ENCODE peak calls at places on chromosomes 12 and 14, in seven cellular contexts. L is IMR-90, G is H9, W is neuronal stem cell, S is mesenchymal stem cell, F is trophoblast cell, V is H1. D is an unnamed sample.

GRCh38 chr12:24838531-24838950 is 110.4 kb downstream of the BCAT1 start:
- DNase-seq in G (no peak), W (no peak), S (peak), L (peak), F (peak), V (no peak), D (no peak)

GRCh38 chr12:21336656-21337055 is 1.9 kb upstream of the SLCO1A2 start:
- DNase-seq in W (no peak), V (no peak), F (no peak), G (no peak), S (no peak), L (no peak), D (no peak)

GRCh38 chr12:95972832-95973465 is 23.2 kb downstream of the HAL start:
- DNase-seq in G (no peak), W (no peak), L (no peak), V (no peak), S (no peak), F (no peak), D (no peak)

GRCh38 chr14:100972134-100972905 is 68.8 kb upstream of the RTL1 start:
- DNase-seq in W (no peak), L (no peak), S (no peak), V (no peak), F (no peak), G (no peak), D (no peak)

GRCh38 chr12:5184159-5184558 is 140.5 kb downstream of the KCNA5 start:
- DNase-seq in F (no peak), W (no peak), G (no peak), V (no peak), S (no peak), L (peak), D (peak)

GRCh38 chr14:34322940-34323418 is 139.1 kb downstream of the SPTSSA start:
- DNase-seq in L (peak), F (peak), G (peak), V (no peak), W (peak), S (peak), D (peak)

GRCh38 chr12:65889144-65889880 is 65.0 kb downstream of the HMGA2 start:
- DNase-seq in L (no peak), S (no peak), G (no peak), V (no peak), W (no peak), F (peak), D (no peak)

GRCh38 chr14:22752422-22752821 is 14.1 kb upstream of the OXA1L start:
- DNase-seq in F (peak), L (no peak), W (no peak), V (no peak), G (no peak), S (no peak), D (peak)

GRCh38 chr12:88237954-88238353 is 95.8 kb downstream of the TMTC3 start:
- DNase-seq in F (no peak), V (no peak), S (peak), L (peak), G (no peak), W (no peak), D (no peak)

GRCh38 chr12:112841891-112842290 is 50.3 kb downstream of the RPH3A start:
- DNase-seq in S (no peak), L (no peak), G (no peak), W (no peak), V (no peak), F (peak), D (no peak)

GRCh38 chr14:37594916-37595808 is at the start of the genes FOXA1 and TTC6:
- DNase-seq in F (peak), W (peak), G (peak), S (peak), V (no peak), L (peak), D (peak)

GRCh38 chr14:90298230-90298629 is 33.5 kb downstream of the NRDE2 start:
- DNase-seq in W (no peak), L (no peak), G (no peak), S (no peak), V (no peak), F (no peak), D (no peak)

GRCh38 chr14:63383776-63384367 is 65.1 kb upstream of the GPHB5 start:
- DNase-seq in L (no peak), V (no peak), W (no peak), F (no peak), S (no peak), G (no peak), D (no peak)

GRCh38 chr12:57235728-57236131 is 6.2 kb downstream of the SHMT2 start:
- DNase-seq in W (no peak), G (no peak), F (no peak), S (no peak), V (no peak), L (no peak), D (no peak)

GRCh38 chr14:32230695-32231280 is 27.7 kb upstream of the RNU6-8 start:
- DNase-seq in G (no peak), F (no peak), S (peak), V (no peak), W (no peak), L (peak), D (no peak)

GRCh38 chr14:50089213-50089612 is 27.2 kb downstream of the VCPKMT start:
- DNase-seq in W (no peak), F (no peak), S (no peak), G (no peak), V (no peak), L (no peak), D (no peak)

GRCh38 chr14:92800525-92800924 is 6.4 kb downstream of the GOLGA5 start:
- DNase-seq in V (no peak), L (no peak), W (no peak), S (no peak), F (no peak), G (no peak), D (no peak)

GRCh38 chr12:21257172-21257571 is 77.5 kb downstream of the SLCO1A2 start:
- DNase-seq in G (no peak), V (no peak), L (no peak), F (no peak), W (no peak), S (no peak), D (no peak)

GRCh38 chr14:72883963-72884362 is 9.9 kb downstream of the DPF3 start:
- DNase-seq in V (no peak), G (no peak), W (no peak), S (no peak), F (no peak), L (peak), D (no peak)

GRCh38 chr14:68651652-68652432 is 141.0 kb downstream of the ZFP36L1 start:
- DNase-seq in S (peak), V (no peak), G (peak), F (no peak), L (peak), W (no peak), D (no peak)

DNA sequence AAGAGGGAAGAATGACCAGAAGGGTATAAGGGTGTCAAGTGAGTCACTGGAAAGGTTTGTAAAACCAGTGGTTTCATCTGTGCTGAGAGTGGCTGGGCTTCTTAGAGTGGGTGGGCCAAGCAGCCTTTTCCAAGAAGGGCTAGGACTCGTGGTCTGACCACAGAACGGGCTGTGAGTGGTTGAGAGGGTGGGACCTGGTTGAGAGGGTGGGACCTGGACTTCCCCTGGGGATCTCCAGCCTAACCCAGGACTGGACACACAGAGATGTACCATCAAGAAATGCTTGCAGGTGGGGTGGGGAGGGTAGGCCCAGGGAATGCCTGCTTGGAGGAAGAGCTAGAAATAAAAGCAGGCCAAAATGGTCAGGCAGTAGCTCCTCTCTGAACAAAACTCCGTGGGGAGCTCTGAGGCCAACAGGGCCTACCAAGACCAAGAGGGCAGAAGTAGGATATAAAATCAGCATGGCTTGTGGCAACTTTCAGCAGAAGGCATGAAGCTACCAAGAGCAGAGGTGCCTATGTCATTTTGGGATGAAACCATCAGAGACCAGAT is 140.5 kb downstream of the FOXN3 start:
- DNase-seq in F (peak), L (peak), V (no peak), S (peak), G (no peak), W (no peak), D (no peak)
- H2BK5ac ChIP-seq in F (no peak), L (no peak), V (no peak), S (no peak), G (no peak), W (no peak), D (no peak)

GRCh38 chr12:131851741-131852550 is 23.8 kb downstream of the MMP17 start:
- DNase-seq in S (no peak), V (no peak), L (no peak), G (peak), F (no peak), W (no peak), D (no peak)

GRCh38 chr12:131850856-131851559 is 22.8 kb downstream of the MMP17 start:
- DNase-seq in W (no peak), L (no peak), S (no peak), F (no peak), V (no peak), G (peak), D (no peak)

GRCh38 chr12:131853832-131854797 is 25.9 kb downstream of the MMP17 start:
- DNase-seq in L (no peak), V (no peak), W (no peak), S (no peak), F (peak), G (peak), D (no peak)

GRCh38 chr12:131854861-131855476 is 26.8 kb downstream of the MMP17 start:
- DNase-seq in V (no peak), F (no peak), G (no peak), W (no peak), L (no peak), S (no peak), D (no peak)

GRCh38 chr12:131852551-131853299 is 24.5 kb downstream of the MMP17 start:
- DNase-seq in W (no peak), L (peak), S (no peak), G (peak), V (no peak), F (no peak), D (no peak)
- H3K27ac ChIP-seq in W (no peak), L (no peak), S (no peak), G (no peak), V (no peak), F (no peak), D (no peak)

GRCh38 chr12:82182601-82183000 is 175.6 kb downstream of the CCDC59 start:
- DNase-seq in W (no peak), S (no peak), L (no peak), F (no peak), G (no peak), V (no peak), D (peak)

GRCh38 chr12:82187595-82187994 is 170.6 kb downstream of the CCDC59 start:
- DNase-seq in V (no peak), W (no peak), G (no peak), F (no peak), S (no peak), L (no peak), D (no peak)

GRCh38 chr12:82184844-82185243 is 173.3 kb downstream of the CCDC59 start:
- DNase-seq in L (no peak), F (no peak), S (no peak), G (no peak), W (no peak), V (no peak), D (no peak)

GRCh38 chr12:82186282-82186681 is 171.9 kb downstream of the CCDC59 start:
- DNase-seq in W (no peak), L (no peak), G (no peak), F (no peak), V (no peak), S (no peak), D (no peak)
- H4K8ac ChIP-seq in W (no peak), L (no peak), G (no peak), F (no peak), V (no peak), S (no peak), D (no peak)

GRCh38 chr12:8844665-8845064 is 22.2 kb downstream of the A2ML1 start:
- DNase-seq in G (no peak), S (no peak), F (no peak), W (no peak), L (peak), V (no peak), D (no peak)

GRCh38 chr12:8837291-8837690 is 14.9 kb downstream of the A2ML1 start:
- DNase-seq in S (no peak), V (no peak), F (peak), W (no peak), G (no peak), L (no peak), D (no peak)

GRCh38 chr12:8846305-8846704 is 23.9 kb downstream of the A2ML1 start:
- DNase-seq in W (no peak), G (no peak), L (no peak), F (no peak), S (no peak), V (no peak), D (no peak)

GRCh38 chr12:8841778-8842177 is 19.4 kb downstream of the A2ML1 start:
- DNase-seq in W (no peak), G (peak), F (no peak), L (no peak), V (no peak), S (no peak), D (no peak)

DNA sequence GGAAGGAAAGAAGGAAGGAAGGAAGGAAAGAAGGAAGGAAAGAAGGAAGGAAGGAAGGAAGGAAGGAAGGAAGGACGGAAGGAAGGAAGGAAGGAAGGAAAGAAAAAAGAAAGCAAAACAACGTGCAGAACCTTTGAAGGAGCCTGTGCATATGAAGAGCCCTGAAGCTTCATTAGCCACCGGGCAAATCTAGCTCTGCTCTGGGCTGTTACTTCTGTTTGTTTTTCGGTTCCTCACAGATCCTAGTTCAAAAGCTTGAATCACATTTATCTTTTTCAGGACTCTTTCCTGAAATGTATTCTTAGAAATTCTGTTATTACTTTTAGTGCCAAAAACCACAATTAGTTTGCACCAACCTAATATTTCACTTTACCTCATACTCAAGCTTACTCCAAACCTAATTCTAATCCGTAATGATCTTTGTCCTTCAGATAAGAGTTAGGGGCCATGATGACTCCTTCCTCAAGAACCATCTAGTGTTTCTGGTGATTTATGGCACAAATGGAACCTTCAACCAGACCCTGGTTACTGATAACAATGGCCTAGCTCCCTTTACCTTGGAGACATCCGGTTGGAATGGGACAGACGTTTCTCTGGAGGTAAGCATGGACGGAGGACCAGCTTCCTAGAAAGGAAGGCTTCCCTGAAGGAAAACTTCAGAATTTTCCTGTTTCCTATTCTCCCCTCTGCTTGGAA is 18.7 kb downstream of the A2ML1 start:
- DNase-seq in V (no peak), G (peak), S (no peak), L (no peak), F (no peak), W (no peak), D (no peak)
- H2BK5ac ChIP-seq in V (no peak), G (no peak), S (no peak), L (no peak), F (no peak), W (no peak), D (no peak)

GRCh38 chr12:49187184-49187583 is 1.7 kb downstream of the TUBA1A start:
- DNase-seq in L (peak), V (no peak), F (no peak), S (peak), W (no peak), G (no peak), D (no peak)
- H3K27ac ChIP-seq in L (peak), V (no peak), F (no peak), S (peak), W (no peak), G (no peak), D (no peak)

GRCh38 chr12:14275886-14276285 is 89.6 kb upstream of the ATF7IP start:
- DNase-seq in G (no peak), S (no peak), L (no peak), W (no peak), V (no peak), F (no peak), D (no peak)
- H4K8ac ChIP-seq in G (no peak), S (no peak), L (no peak), W (no peak), V (no peak), F (no peak), D (no peak)

GRCh38 chr12:108321688-108322087 is 17.4 kb downstream of the CMKLR1 start:
- DNase-seq in S (no peak), G (no peak), F (no peak), L (no peak), V (no peak), W (no peak), D (no peak)
- H2BK5ac ChIP-seq in S (no peak), G (no peak), F (no peak), L (no peak), V (peak), W (no peak), D (no peak)

D was measured in mesendoderm.